ENCODE peak calls at places on chromosome 11, in eight cellular contexts. I is A549, C is NB4, V is tibial nerve, S is mucosa of descending colon, O is suprapubic skin, U is fibroblast of pulmonary artery, E is heart left ventricle. W is an unnamed sample.

GRCh38 chr11:6737872-6738466 is 33.8 kb downstream of the OR2AG2 start:
- DNase-seq in I (peak; percentile 36), U (peak; percentile 57), V (peak; percentile 43), S (no peak), O (no peak), E (no peak), C (peak; percentile 62), W (peak; percentile 77)

GRCh38 chr11:132972565-132972964 is 559.7 kb downstream of the OPCML start:
- DNase-seq in V (no peak), I (no peak), U (no peak), S (no peak), C (no peak), O (no peak), E (no peak), W (peak; percentile 10)

GRCh38 chr11:2311456-2312201 is 9.8 kb downstream of the TSPAN32 start:
- DNase-seq in C (peak; percentile 15), S (no peak), U (no peak), I (no peak), E (peak; percentile 28), V (no peak), O (peak; percentile 72), W (no peak)

GRCh38 chr11:45737056-45737455 is 67.9 kb upstream of the SLC35C1 start:
- DNase-seq in U (no peak), S (no peak), V (no peak), C (no peak), I (no peak), O (no peak), E (no peak), W (no peak)

GRCh38 chr11:75635009-75635909 is 33.6 kb downstream of the MAP6 start:
- DNase-seq in U (peak; percentile 42), I (no peak), E (peak; percentile 65), O (no peak), V (peak; percentile 10), C (no peak), S (no peak), W (no peak)

GRCh38 chr11:8832571-8833260 is 78.3 kb upstream of the AKIP1 start:
- DNase-seq in C (no peak), I (no peak), O (peak; percentile 65), V (no peak), E (no peak), S (no peak), U (peak; percentile 60), W (peak; percentile 91)

GRCh38 chr11:81497202-81497804 is 1236.4 kb downstream of the FAM181B start:
- DNase-seq in V (peak; percentile 27), U (peak; percentile 20), E (no peak), S (no peak), I (peak; percentile 3), C (peak; percentile 61), O (no peak), W (peak; percentile 48)

GRCh38 chr11:63599211-63600122 is 14.8 kb downstream of the PLAAT3 start:
- DNase-seq in V (no peak), I (peak; percentile 97), C (no peak), E (no peak), U (peak; percentile 42), O (no peak), S (no peak), W (no peak)

GRCh38 chr11:117197516-117198456 is 1.4 kb upstream of the TAGLN start:
- DNase-seq in S (peak; percentile 80), I (no peak), V (no peak), U (peak; percentile 61), O (no peak), C (no peak), E (peak; percentile 18), W (no peak)

GRCh38 chr11:76602431-76602861 is 68.1 kb downstream of the LRRC32 start:
- DNase-seq in S (peak; percentile 86), I (no peak), E (peak; percentile 84), C (no peak), O (peak; percentile 80), V (no peak), U (peak; percentile 76), W (no peak)

GRCh38 chr11:4615856-4616444 is 7.9 kb upstream of the TRIM68 start:
- DNase-seq in U (no peak), C (no peak), V (no peak), O (no peak), S (no peak), E (no peak), I (no peak), W (no peak)

DNA sequence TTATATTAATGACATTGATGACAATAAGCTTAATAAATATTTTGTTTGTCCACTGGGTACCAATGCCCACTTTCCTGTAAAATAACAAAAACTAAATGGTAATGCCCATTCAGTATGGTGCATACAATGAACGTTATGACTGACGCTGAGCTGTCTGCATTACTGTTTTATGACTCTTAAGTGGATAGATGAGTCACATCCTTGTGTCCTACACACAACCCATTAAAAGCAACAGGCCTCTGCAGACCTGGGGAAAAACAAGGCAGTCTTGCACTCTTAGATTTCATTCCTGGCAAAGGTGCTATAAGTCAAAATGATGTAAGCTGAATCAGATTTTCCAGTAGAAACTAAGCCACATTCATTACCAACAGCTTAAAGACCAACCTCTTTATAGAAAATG is 176.3 kb upstream of the TMEM45B start:
- DNase-seq in U (peak; percentile 89), V (no peak), S (no peak), O (no peak), I (peak; percentile 28), E (no peak), C (peak; percentile 79), W (no peak)
- TF ChIP-seq CTCF in U (no peak), V (no peak), S (no peak), O (no peak), I (no peak), E (no peak), C (no peak), W (no peak)

GRCh38 chr11:102111787-102112653 is 1.8 kb downstream of the YAP1 start:
- DNase-seq in C (peak; percentile 15), O (no peak), I (peak; percentile 63), V (peak; percentile 38), S (no peak), U (peak; percentile 88), E (peak; percentile 29), W (peak; percentile 11)
- H3K4me3 ChIP-seq in C (no peak overlapping the region), O (peak overlapping the region; percentile 96), I (peak overlapping the region; percentile 90), V (peak overlapping the region; percentile 81), S (peak overlapping the region; percentile 84), U (peak overlapping the region; percentile 91), E (peak overlapping the region; percentile 89), W (no peak overlapping the region)

GRCh38 chr11:72553748-72554147 is 119.4 kb upstream of the CLPB start:
- DNase-seq in O (no peak), U (peak; percentile 12), C (peak; percentile 74), I (no peak), V (no peak), S (no peak), E (no peak), W (peak; percentile 44)
- TF ChIP-seq CTCF in O (no peak), U (peak; percentile 10), C (peak; percentile 70), I (no peak), V (no peak), S (no peak), E (no peak), W (peak; percentile 41)

DNA sequence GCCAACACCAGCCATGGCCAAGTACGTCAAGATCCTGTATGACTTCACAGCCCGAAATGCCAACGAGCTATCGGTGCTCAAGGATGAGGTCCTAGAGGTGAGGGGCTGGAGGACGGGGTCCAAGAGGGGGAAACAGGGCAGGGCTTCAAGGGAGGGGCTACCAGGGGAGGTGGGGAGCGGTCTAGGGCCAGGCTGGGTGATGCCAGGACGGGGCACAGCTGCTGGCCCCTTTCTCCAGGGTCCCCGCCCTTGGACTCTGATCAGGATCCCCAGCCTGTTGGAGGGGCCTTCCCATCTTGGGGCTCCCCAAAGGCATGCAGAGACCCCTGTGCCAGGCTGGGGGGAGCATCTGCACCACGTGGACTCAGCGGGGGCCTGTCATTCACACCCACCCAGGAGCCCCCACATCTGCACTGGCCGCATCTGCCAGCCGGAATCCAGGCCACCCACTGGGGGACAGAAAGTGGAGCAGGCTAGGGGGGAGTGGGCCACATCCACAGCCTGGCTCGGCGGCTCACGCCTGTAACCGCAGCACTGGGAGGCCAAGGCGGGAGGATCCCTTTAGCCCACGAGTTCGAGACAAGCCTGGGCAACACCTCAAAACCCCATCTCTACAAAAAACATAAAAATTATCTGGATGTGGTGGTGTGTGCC is 18.8 kb downstream of the EPS8L2 start:
- DNase-seq in U (no peak), C (no peak), O (no peak), S (no peak), E (no peak), I (no peak), V (no peak), W (no peak)
- H3K4me3 ChIP-seq in U (no peak overlapping the region), C (no peak overlapping the region), O (no peak overlapping the region), S (no peak overlapping the region), E (no peak overlapping the region), I (no peak overlapping the region), V (no peak overlapping the region), W (no peak overlapping the region)

DNA sequence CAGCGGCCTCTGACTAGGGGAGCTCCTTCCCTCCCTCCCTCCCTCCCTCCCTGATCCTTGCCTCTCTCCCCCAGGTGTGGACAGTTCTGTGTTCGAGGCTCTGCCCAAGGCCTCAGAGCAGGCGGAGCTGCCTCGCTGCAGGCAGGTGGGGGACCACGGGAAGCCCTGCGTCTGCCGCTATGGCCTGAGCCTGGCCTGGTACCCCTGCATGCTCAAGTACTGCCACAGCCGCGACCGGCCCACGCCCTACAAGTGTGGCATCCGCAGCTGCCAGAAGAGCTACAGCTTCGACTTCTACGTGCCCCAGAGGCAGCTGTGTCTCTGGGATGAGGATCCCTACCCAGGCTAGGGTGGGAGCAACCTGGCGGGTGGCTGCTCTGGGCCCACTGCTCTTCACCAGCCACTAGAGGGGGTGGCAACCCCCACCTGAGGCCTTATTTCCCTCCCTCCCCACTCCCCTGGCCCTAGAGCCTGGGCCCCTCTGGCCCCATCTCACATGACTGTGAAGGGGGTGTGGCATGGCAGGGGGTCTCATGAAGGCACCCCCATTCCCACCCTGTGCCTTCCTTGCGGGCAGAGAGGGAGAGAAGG is 11.1 kb upstream of the POU2F3 start:
- DNase-seq in C (no peak), U (no peak), E (no peak), V (no peak), I (no peak), O (no peak), S (no peak), W (no peak)
- TF ChIP-seq CTCF in C (peak; percentile 47), U (peak; percentile 14), E (no peak), V (no peak), I (no peak), O (no peak), S (no peak), W (peak; percentile 37)

GRCh38 chr11:126411971-126412381 is 56.5 kb downstream of the ST3GAL4 start:
- DNase-seq in S (peak; percentile 24), U (peak; percentile 41), I (no peak), E (peak; percentile 82), C (no peak), V (no peak), O (no peak), W (no peak)
- H3K4me3 ChIP-seq in S (no peak overlapping the region), U (no peak overlapping the region), I (no peak overlapping the region), E (no peak overlapping the region), C (no peak overlapping the region), V (no peak overlapping the region), O (no peak overlapping the region), W (no peak overlapping the region)

GRCh38 chr11:47269002-47269828 is 718 bp upstream of the MADD start:
- DNase-seq in V (peak; percentile 80), S (peak; percentile 93), O (peak; percentile 93), I (peak; percentile 89), U (peak; percentile 87), C (peak; percentile 98), E (peak; percentile 94), W (peak; percentile 95)
- TF ChIP-seq CTCF in V (peak; percentile 44), S (peak; percentile 27), O (peak; percentile 26), I (no peak), U (peak; percentile 3), C (no peak), E (no peak), W (no peak)

GRCh38 chr11:24932110-24933000 is 435.5 kb downstream of the LUZP2 start:
- DNase-seq in C (no peak), O (no peak), S (peak; percentile 62), V (no peak), E (no peak), I (no peak), U (peak; percentile 7), W (no peak)
- H3K4me3 ChIP-seq in C (no peak overlapping the region), O (no peak overlapping the region), S (no peak overlapping the region), V (no peak overlapping the region), E (no peak overlapping the region), I (no peak overlapping the region), U (no peak overlapping the region), W (no peak overlapping the region)

W was measured in GM12865.